ENCODE peak calls at places on chromosomes 4 and X, in six cellular contexts. S, L, I, H, F and T are unnamed samples.

GRCh38 chr4:154024097-154024496 is 235.2 kb upstream of the SFRP2 start:
- DNase-seq in S (peak; percentile 13), L (no peak), I (no peak), H (no peak), F (no peak), T (no peak)

GRCh38 chrX:123698979-123699378 is 33.9 kb downstream of the THOC2 start:
- DNase-seq in S (no peak), L (no peak), I (no peak), H (no peak), F (no peak), T (no peak)

GRCh38 chrX:9746148-9746880 is 19.3 kb downstream of the GPR143 start:
- DNase-seq in S (peak; percentile 15), L (no peak), I (no peak), H (no peak), F (no peak), T (no peak)

GRCh38 chr4:78642934-78643333 is 91.4 kb downstream of the ANXA3 start:
- DNase-seq in S (no peak), L (no peak), I (no peak), H (no peak), F (no peak), T (peak; percentile 57)

GRCh38 chr4:101835121-101835904 is 44.8 kb downstream of the BANK1 start:
- DNase-seq in S (no peak), L (no peak), I (peak; percentile 19), H (no peak), F (no peak), T (no peak)

GRCh38 chr4:187098429-187098828 is 374.8 kb upstream of the FAT1 start:
- DNase-seq in S (no peak), L (no peak), I (no peak), H (no peak), F (no peak), T (no peak)

GRCh38 chr4:41622816-41623215 is 84.9 kb downstream of the LIMCH1 start:
- DNase-seq in S (no peak), L (no peak), I (no peak), H (no peak), F (no peak), T (no peak)

GRCh38 chrX:54633641-54634040 is 103.6 kb downstream of the GNL3L start:
- DNase-seq in S (peak; percentile 34), L (no peak), I (no peak), H (no peak), F (no peak), T (no peak)

GRCh38 chr4:36226430-36227227 is 17.7 kb downstream of the ARAP2 start:
- DNase-seq in S (no peak), L (no peak), I (no peak), H (no peak), F (no peak), T (no peak)

GRCh38 chr4:150315175-150315574 is 236.9 kb downstream of the DCLK2 start:
- DNase-seq in S (no peak), L (no peak), I (no peak), H (no peak), F (no peak), T (no peak)

GRCh38 chr4:107619065-107619464 is 101.0 kb downstream of the PAPSS1 start:
- DNase-seq in S (no peak), L (no peak), I (no peak), H (peak; percentile 33), F (no peak), T (no peak)

GRCh38 chr4:19623866-19624265 is 627.8 kb upstream of the SLIT2 start:
- DNase-seq in S (no peak), L (no peak), I (no peak), H (no peak), F (no peak), T (no peak)

GRCh38 chr4:20639346-20639745 is 60.9 kb upstream of the PACRGL start:
- DNase-seq in S (no peak), L (no peak), I (no peak), H (no peak), F (no peak), T (no peak)

GRCh38 chrX:78754917-78755316 is 7.4 kb downstream of the LPAR4 start:
- DNase-seq in S (no peak), L (no peak), I (no peak), H (no peak), F (no peak), T (no peak)

GRCh38 chr4:119643306-119644042 is 14.9 kb upstream of the PDE5A start:
- DNase-seq in S (no peak), L (no peak), I (no peak), H (no peak), F (no peak), T (no peak)

GRCh38 chrX:15235001-15235400 is 34.9 kb downstream of the ASB9 start:
- DNase-seq in S (no peak), L (no peak), I (no peak), H (no peak), F (no peak), T (no peak)

GRCh38 chrX:154401918-154402621 is 3.9 kb downstream of the RPL10 start:
- DNase-seq in S (no peak), L (no peak), I (no peak), H (no peak), F (no peak), T (no peak)

GRCh38 chrX:65601530-65602281 is 65.7 kb upstream of the MSN start:
- DNase-seq in S (no peak), L (peak; percentile 80), I (peak; percentile 83), H (peak; percentile 88), F (peak; percentile 43), T (peak; percentile 77)

GRCh38 chrX:153600921-153601320 is 2.0 kb upstream of the CCNQ start:
- DNase-seq in S (no peak), L (no peak), I (no peak), H (no peak), F (no peak), T (no peak)

GRCh38 chr4:99090511-99090910 is 1.9 kb upstream of the ADH5 start:
- DNase-seq in S (no peak), L (no peak), I (no peak), H (no peak), F (no peak), T (no peak)

GRCh38 chr4:169968999-169969398 is 57.2 kb downstream of the MFAP3L start:
- DNase-seq in S (no peak), L (no peak), I (no peak), H (no peak), F (no peak), T (no peak)

GRCh38 chrX:11393949-11394654 is 100.9 kb downstream of the AMELX start:
- DNase-seq in S (no peak), L (no peak), I (no peak), H (no peak), F (no peak), T (no peak)

GRCh38 chr4:109978704-109979103 is 66.0 kb downstream of the EGF start:
- DNase-seq in S (peak; percentile 58), L (no peak), I (no peak), H (no peak), F (no peak), T (no peak)

GRCh38 chrX:115898382-115899001 is 272.1 kb upstream of the AGTR2 start:
- DNase-seq in S (peak; percentile 55), L (peak; percentile 92), I (no peak), H (no peak), F (no peak), T (no peak)

GRCh38 chr4:159071969-159072765 is 30.7 kb upstream of the RAPGEF2 start:
- DNase-seq in S (no peak), L (no peak), I (no peak), H (no peak), F (no peak), T (no peak)

GRCh38 chr4:90127706-90128345 is 632 bp downstream of the CCSER1 start:
- DNase-seq in S (peak; percentile 71), L (peak; percentile 50), I (peak; percentile 39), H (no peak), F (no peak), T (no peak)

GRCh38 chr4:22720091-22720490 is 27.4 kb downstream of the GBA3 start:
- DNase-seq in S (no peak), L (no peak), I (no peak), H (no peak), F (no peak), T (no peak)

GRCh38 chr4:127782275-127783025 is at the start of gene HSPA4L:
- DNase-seq in S (peak; percentile 67), L (peak; percentile 39), I (peak; percentile 60), H (peak; percentile 41), F (peak; percentile 9), T (peak; percentile 55)

GRCh38 chr4:27023366-27023765 is 162.7 kb downstream of the STIM2 start:
- DNase-seq in S (no peak), L (no peak), I (no peak), H (no peak), F (no peak), T (no peak)

GRCh38 chrX:48685416-48685815 is 1.8 kb downstream of the WAS start:
- DNase-seq in S (no peak), L (no peak), I (no peak), H (no peak), F (no peak), T (no peak)
- H3K27ac ChIP-seq in S (no peak overlapping the region), L (no peak overlapping the region), I (no peak overlapping the region), H (no peak overlapping the region), F (peak overlapping the region; percentile 28), T (no peak overlapping the region)

GRCh38 chrX:114095789-114096188 is 488.1 kb upstream of the HTR2C start:
- DNase-seq in S (no peak), L (no peak), I (no peak), H (no peak), F (no peak), T (no peak)

GRCh38 chrX:114097411-114097810 is 486.5 kb upstream of the HTR2C start:
- DNase-seq in S (no peak), L (no peak), I (no peak), H (no peak), F (no peak), T (no peak)

DNA sequence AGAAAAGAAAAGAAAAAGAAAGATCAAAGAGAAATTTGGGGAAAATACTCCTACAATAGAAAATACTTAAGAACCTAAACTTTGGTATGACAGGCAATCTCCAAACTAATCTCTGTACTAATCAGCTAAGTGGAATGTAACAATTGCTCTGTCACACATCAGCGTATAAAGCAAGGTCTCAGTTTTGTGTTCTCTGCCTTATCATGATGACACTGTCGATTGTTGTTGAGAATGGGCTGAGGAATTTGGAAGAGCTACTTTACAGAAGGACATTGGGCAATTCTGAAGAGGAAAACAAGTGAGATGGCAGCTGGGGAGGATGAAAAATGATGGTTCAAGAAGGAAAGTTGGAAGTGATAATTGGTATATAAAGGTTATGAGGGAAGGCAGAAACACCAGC is 486.0 kb upstream of the HTR2C start:
- DNase-seq in S (no peak), L (no peak), I (no peak), H (no peak), F (no peak), T (no peak)
- H3K9me3 ChIP-seq in S (peaks cover under 1% of the 10 kb centered on the region), L (no peaks in the 10 kb centered on the region), I (no peaks in the 10 kb centered on the region), H (no peaks in the 10 kb centered on the region), F (no peaks in the 10 kb centered on the region), T (no peaks in the 10 kb centered on the region)

GRCh38 chrX:102651242-102651967 is at the start of gene GPRASP1:
- DNase-seq in S (peak; percentile 76), L (no peak), I (peak; percentile 39), H (peak; percentile 48), F (peak; percentile 56), T (peak; percentile 50)
- H3K27ac ChIP-seq in S (no peak within 1 kb of the TSS), L (no peak within 1 kb of the TSS), I (peak within 1 kb of the TSS; percentile 44), H (peak within 1 kb of the TSS; percentile 80), F (peak within 1 kb of the TSS; percentile 67), T (peak within 1 kb of the TSS; percentile 67)

DNA sequence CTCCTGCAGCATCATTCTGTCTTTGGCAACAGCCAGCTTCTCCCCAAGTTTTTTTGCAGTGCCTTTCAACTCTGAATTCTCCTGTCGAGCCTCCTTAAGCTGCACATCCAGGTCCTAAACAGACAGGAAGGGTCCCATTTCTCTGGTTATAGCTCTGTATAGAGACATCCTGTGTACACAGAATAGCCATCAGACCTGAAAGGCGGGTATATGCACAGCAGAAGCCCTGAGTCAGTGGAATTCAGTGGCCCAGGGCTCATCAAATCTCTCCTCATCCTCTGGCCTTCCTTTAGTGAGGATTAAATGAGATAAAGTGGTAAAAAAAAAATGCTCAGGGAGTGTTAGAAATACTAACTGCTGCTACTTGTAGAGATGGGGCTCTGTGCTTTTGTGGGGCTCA is 73.8 kb downstream of the FAM184B start:
- DNase-seq in S (no peak), L (no peak), I (no peak), H (no peak), F (no peak), T (no peak)
- H3K9me3 ChIP-seq in S (no peaks in the 10 kb centered on the region), L (no peaks in the 10 kb centered on the region), I (no peaks in the 10 kb centered on the region), H (no peaks in the 10 kb centered on the region), F (no peaks in the 10 kb centered on the region), T (no peaks in the 10 kb centered on the region)